ENCODE peak calls at places on chromosomes 5 and 9, in four cellular contexts. Y is GM23338, N is nephron progenitor cell, W is psoas muscle. F is an unnamed sample.

GRCh38 chr5:7321724-7322123 is 74.2 kb upstream of the ADCY2 start:
- DNase-seq in Y (no peak), N (no peak), W (no peak), F (no peak)

GRCh38 chr5:134101686-134102439 is 12.6 kb upstream of the TCF7 start:
- DNase-seq in Y (peak; percentile 83), N (peak; percentile 80), W (peak; percentile 68), F (peak; percentile 78)

GRCh38 chr9:12629091-12629490 is 64.1 kb upstream of the TYRP1 start:
- DNase-seq in Y (no peak), N (no peak), W (no peak), F (no peak)

GRCh38 chr9:95083086-95083768 is 234.3 kb downstream of the FANCC start:
- DNase-seq in Y (no peak), N (no peak), W (no peak), F (no peak)

GRCh38 chr9:96859461-96860198 is 5.3 kb upstream of the ZNF782 start:
- DNase-seq in Y (no peak), N (no peak), W (no peak), F (no peak)

GRCh38 chr5:10746711-10747110 is 14.3 kb downstream of the DAP start:
- DNase-seq in Y (no peak), N (no peak), W (no peak), F (no peak)

GRCh38 chr5:14268738-14269137 is 125.6 kb downstream of the TRIO start:
- DNase-seq in Y (no peak), N (no peak), W (no peak), F (no peak)

GRCh38 chr5:116441223-116441622 is 133.4 kb downstream of the SEMA6A start:
- DNase-seq in Y (peak; percentile 69), N (no peak), W (no peak), F (no peak)

GRCh38 chr5:109701252-109701651 is 11.5 kb downstream of the MAN2A1 start:
- DNase-seq in Y (no peak), N (no peak), W (no peak), F (no peak)

GRCh38 chr5:112492291-112492690 is 73.2 kb upstream of the EPB41L4A start:
- DNase-seq in Y (peak; percentile 88), N (peak; percentile 27), W (peak; percentile 25), F (peak; percentile 23)

GRCh38 chr5:43045236-43045635 is 5.1 kb upstream of the ANXA2R start:
- DNase-seq in Y (peak; percentile 62), N (no peak), W (no peak), F (no peak)

GRCh38 chr9:78074385-78075291 is 43.0 kb upstream of the GNAQ start:
- DNase-seq in Y (no peak), N (no peak), W (no peak), F (no peak)

GRCh38 chr5:173327948-173328895 is at the start of gene STC2:
- DNase-seq in Y (peak; percentile 99), N (peak; percentile 92), W (peak; percentile 85), F (peak; percentile 58)

GRCh38 chr9:98983295-98984268 is 39.9 kb downstream of the COL15A1 start:
- DNase-seq in Y (no peak), N (no peak), W (no peak), F (no peak)

GRCh38 chr9:10268500-10269485 is 344.0 kb downstream of the PTPRD start:
- DNase-seq in Y (peak; percentile 73), N (peak; percentile 62), W (no peak), F (peak; percentile 64)

GRCh38 chr5:61678966-61679365 is 346.9 kb downstream of the ZSWIM6 start:
- DNase-seq in Y (peak; percentile 64), N (no peak), W (no peak), F (no peak)

GRCh38 chr9:134175808-134176598 is 11.6 kb upstream of the RNU6ATAC start:
- DNase-seq in Y (no peak), N (peak; percentile 57), W (peak; percentile 22), F (no peak)
- TF ChIP-seq CTCF in Y (no peak), N (peak; percentile 16), W (peak; percentile 21), F (peak; percentile 13)

DNA sequence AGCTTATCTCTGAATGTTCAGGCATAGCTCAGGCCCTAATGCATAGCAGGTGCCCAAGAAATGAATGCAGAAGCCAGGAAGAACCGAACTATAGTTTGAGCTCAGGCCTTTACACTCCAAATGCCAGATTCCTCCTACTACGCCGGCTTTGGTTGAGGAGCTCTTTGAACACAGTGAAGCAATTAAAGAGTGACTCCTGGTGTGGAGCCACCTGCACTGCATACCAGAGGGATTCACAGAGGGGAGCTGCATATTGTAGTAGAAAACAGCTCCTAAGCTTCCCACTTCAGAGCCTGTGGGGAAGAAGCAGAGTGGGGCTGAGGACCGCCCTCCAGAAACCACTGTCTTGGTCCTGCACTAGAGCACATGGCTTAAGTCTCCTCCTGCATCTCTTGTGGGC is 14.5 kb upstream of the KCNMB1 start:
- DNase-seq in Y (peak; percentile 71), N (no peak), W (no peak), F (no peak)
- TF ChIP-seq CTCF in Y (peak; percentile 57), N (no peak), W (no peak), F (no peak)

GRCh38 chr5:175464414-175465233 is 13.7 kb upstream of the SFXN1 start:
- DNase-seq in Y (peak; percentile 85), N (peak; percentile 72), W (no peak), F (peak; percentile 70)
- TF ChIP-seq CTCF in Y (peak; percentile 77), N (peak; percentile 73), W (peak; percentile 48), F (peak; percentile 73)

DNA sequence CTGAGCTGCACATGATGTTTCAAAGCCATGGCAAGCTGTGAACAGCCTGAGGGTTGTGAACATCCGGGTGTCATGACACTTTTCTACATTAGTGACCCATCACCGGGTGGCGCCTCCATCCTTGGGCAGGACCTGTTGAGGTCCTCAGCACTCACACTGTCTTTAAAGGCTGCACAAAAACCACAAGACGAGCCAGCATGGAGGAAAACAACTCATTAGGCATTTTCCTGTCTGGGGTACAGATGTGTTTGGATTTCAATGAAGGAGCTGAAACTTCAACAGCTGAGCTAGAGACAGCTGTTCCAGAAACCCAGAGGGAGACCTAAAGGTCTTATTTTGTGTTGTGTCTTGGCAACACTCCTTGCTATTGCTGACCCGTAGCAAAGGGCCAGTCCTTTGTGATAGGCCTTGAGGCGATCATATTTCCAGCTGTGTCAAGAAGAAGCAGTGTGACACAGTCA is 151.9 kb upstream of the VLDLR start:
- DNase-seq in Y (peak; percentile 41), N (peak; percentile 15), W (no peak), F (peak; percentile 2)
- TF ChIP-seq CTCF in Y (peak; percentile 28), N (no peak), W (no peak), F (no peak)

DNA sequence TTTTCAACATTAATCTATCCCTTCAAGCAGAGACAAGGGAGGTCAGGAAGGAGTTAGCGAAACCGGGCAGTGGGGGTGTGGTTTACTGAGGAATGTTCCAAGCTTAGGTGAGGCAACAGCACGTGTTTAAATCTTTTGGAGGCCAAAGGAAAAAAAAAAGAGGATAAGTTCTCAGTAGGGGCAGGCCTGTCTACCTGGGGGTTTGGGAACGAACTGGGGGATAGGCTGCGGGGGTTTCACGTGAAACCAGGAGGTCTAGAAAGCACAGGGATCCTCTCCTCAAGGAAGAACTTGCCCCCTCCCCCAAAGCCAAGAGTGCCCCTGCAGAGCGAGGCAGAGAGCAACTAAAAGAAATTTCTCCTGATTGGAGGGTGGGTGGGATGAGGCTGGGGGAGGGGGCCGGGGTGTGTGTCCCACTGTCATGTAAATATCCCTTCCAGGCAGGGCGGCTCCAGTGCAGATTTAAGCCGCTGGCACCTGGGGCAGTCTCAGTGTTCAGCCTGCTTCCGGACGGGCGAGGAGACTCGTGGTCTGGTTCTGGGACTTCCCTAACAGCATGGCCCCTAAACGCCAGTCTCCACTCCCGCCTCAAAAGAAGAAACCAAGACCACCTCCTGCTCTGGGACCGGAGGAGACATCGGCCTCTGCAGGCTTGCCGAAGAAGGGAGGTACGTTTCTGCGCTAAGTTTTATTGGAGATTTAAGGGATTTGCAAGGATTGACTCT is 5.5 kb upstream of the SET start:
- DNase-seq in Y (peak; percentile 97), N (peak; percentile 47), W (no peak), F (peak; percentile 36)
- TF ChIP-seq CTCF in Y (no peak), N (no peak), W (no peak), F (no peak)

DNA sequence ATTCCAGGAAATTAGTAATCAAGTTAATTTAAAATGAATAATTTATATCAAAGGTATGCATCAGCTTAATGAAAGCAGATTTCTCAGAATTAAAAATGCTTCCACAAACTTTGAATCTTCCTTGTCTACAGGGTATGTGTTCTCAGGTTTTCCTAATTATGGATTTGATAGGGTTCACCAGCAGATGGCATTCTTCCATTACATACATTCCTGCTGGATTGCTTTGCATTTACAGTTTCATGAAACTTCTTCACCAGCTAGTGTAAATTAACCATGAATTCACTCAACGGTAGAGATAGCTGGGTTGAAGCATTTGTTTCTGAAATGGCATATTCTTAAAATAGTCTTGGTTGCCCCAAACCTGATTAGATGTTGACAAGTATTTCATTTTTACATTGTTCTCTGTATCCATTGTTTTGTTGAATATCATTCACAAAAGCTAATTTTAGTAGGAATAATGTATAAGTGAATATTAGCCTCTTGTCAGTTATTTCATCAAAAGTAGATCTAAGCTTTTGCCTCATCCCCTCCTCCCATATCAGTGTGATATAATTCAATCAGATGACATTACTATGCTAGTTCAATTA is 68.7 kb upstream of the WDR41 start:
- DNase-seq in Y (peak; percentile 79), N (no peak), W (no peak), F (no peak)
- TF ChIP-seq CTCF in Y (peak; percentile 85), N (peak; percentile 59), W (peak; percentile 50), F (peak; percentile 76)

DNA sequence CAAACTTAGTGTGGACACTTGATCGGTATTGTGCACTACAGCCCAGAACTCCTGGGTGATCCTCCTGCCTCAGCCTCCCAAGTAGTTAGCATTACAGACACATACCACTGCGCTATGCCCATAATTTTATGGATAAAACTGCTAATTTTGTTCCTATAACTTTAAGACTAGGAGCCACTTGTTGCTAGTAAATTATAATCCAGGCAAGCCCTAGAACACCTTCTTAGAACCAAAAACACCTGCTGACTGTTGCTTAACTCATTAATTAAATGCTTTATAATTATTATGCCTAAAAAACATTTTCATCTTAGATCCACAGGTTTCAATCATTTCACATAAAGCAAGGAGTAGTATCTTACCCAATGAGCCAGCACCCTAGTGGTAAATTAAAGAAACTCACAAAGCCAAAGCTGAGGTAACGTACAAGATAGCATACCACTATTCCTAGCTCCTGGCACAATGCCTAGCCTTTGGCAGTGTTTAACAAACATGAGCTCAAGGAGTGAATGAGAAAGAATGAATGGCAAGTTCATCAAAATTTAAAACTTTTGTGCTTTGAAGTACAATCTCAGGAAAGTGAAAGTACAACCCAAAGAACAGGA is 5.4 kb downstream of the MRPS27 start:
- DNase-seq in Y (peak; percentile 37), N (no peak), W (no peak), F (no peak)
- TF ChIP-seq CTCF in Y (peak; percentile 24), N (no peak), W (no peak), F (peak; percentile 33)